ENCODE peak calls at places on chromosomes 7 and 10, in eight cellular contexts. One of them, this sample, is unnamed.

GRCh38 chr7:19373334-19373733 is 228.1 kb upstream of the FERD3L start:
- DNase-seq in GM03348: no peak
- DNase-seq in NCI-H1694 treated with DMSO at 0.1 percent for 48 hours: no peak
- DNase-seq in astrocyte of the hippocampus: no peak
- DNase-seq in endothelial cell: no peak
- DNase-seq in foreskin fibroblast: no peak
- DNase-seq in T-helper 2 cell: no peak
- DNase-seq in GM19239: no peak
- DNase-seq in this sample: no peak

GRCh38 chr7:157527235-157527634 is 190.4 kb downstream of the DNAJB6 start:
- DNase-seq in astrocyte of the hippocampus: no peak
- DNase-seq in GM19239: no peak
- DNase-seq in NCI-H1694 treated with DMSO at 0.1 percent for 48 hours: no peak
- DNase-seq in foreskin fibroblast: no peak
- DNase-seq in endothelial cell: no peak
- DNase-seq in T-helper 2 cell: no peak
- DNase-seq in GM03348: no peak
- DNase-seq in this sample: no peak

GRCh38 chr7:24932815-24933214 is 47.2 kb downstream of the OSBPL3 start:
- DNase-seq in T-helper 2 cell: no peak
- DNase-seq in NCI-H1694 treated with DMSO at 0.1 percent for 48 hours: no peak
- DNase-seq in astrocyte of the hippocampus: peak
- DNase-seq in endothelial cell: no peak
- DNase-seq in foreskin fibroblast: no peak
- DNase-seq in GM03348: no peak
- DNase-seq in GM19239: no peak
- DNase-seq in this sample: no peak

GRCh38 chr7:135147899-135148721 is at the start of gene TMEM140:
- DNase-seq in astrocyte of the hippocampus: no peak
- DNase-seq in NCI-H1694 treated with DMSO at 0.1 percent for 48 hours: no peak
- DNase-seq in GM03348: no peak
- DNase-seq in endothelial cell: no peak
- DNase-seq in T-helper 2 cell: no peak
- DNase-seq in GM19239: no peak
- DNase-seq in foreskin fibroblast: peak
- DNase-seq in this sample: no peak

GRCh38 chr10:70578371-70578947 is 24.1 kb downstream of the PRF1 start:
- DNase-seq in GM03348: peak
- DNase-seq in endothelial cell: no peak
- DNase-seq in astrocyte of the hippocampus: peak
- DNase-seq in NCI-H1694 treated with DMSO at 0.1 percent for 48 hours: no peak
- DNase-seq in GM19239: no peak
- DNase-seq in foreskin fibroblast: no peak
- DNase-seq in T-helper 2 cell: peak
- DNase-seq in this sample: no peak

GRCh38 chr10:79399242-79399831 is 46.1 kb downstream of the ZCCHC24 start:
- DNase-seq in GM19239: no peak
- DNase-seq in NCI-H1694 treated with DMSO at 0.1 percent for 48 hours: no peak
- DNase-seq in endothelial cell: peak
- DNase-seq in GM03348: peak
- DNase-seq in foreskin fibroblast: peak
- DNase-seq in T-helper 2 cell: no peak
- DNase-seq in astrocyte of the hippocampus: peak
- DNase-seq in this sample: peak

GRCh38 chr10:3054183-3054815 is 13.0 kb upstream of the PFKP start:
- DNase-seq in GM19239: no peak
- DNase-seq in astrocyte of the hippocampus: no peak
- DNase-seq in endothelial cell: no peak
- DNase-seq in foreskin fibroblast: no peak
- DNase-seq in NCI-H1694 treated with DMSO at 0.1 percent for 48 hours: no peak
- DNase-seq in GM03348: no peak
- DNase-seq in T-helper 2 cell: no peak
- DNase-seq in this sample: no peak

GRCh38 chr10:79310911-79311573 is 36.2 kb upstream of the PPIF start:
- DNase-seq in NCI-H1694 treated with DMSO at 0.1 percent for 48 hours: no peak
- DNase-seq in GM03348: no peak
- DNase-seq in GM19239: no peak
- DNase-seq in endothelial cell: no peak
- DNase-seq in foreskin fibroblast: no peak
- DNase-seq in astrocyte of the hippocampus: no peak
- DNase-seq in T-helper 2 cell: no peak
- DNase-seq in this sample: no peak

GRCh38 chr7:142862401-142863400 is 7.8 kb downstream of the EPHB6 start:
- DNase-seq in GM19239: no peak
- DNase-seq in astrocyte of the hippocampus: no peak
- DNase-seq in endothelial cell: no peak
- DNase-seq in GM03348: no peak
- DNase-seq in T-helper 2 cell: no peak
- DNase-seq in NCI-H1694 treated with DMSO at 0.1 percent for 48 hours: no peak
- DNase-seq in foreskin fibroblast: no peak
- DNase-seq in this sample: no peak

GRCh38 chr10:3774814-3775670 is 10.0 kb downstream of the KLF6 start:
- DNase-seq in NCI-H1694 treated with DMSO at 0.1 percent for 48 hours: no peak
- DNase-seq in endothelial cell: no peak
- DNase-seq in GM03348: peak
- DNase-seq in GM19239: no peak
- DNase-seq in foreskin fibroblast: peak
- DNase-seq in astrocyte of the hippocampus: peak
- DNase-seq in T-helper 2 cell: no peak
- DNase-seq in this sample: no peak

GRCh38 chr7:50449881-50450690 is at the start of gene FIGNL1:
- DNase-seq in GM19239: peak
- DNase-seq in GM03348: peak
- DNase-seq in T-helper 2 cell: peak
- DNase-seq in astrocyte of the hippocampus: peak
- DNase-seq in NCI-H1694 treated with DMSO at 0.1 percent for 48 hours: peak
- DNase-seq in foreskin fibroblast: peak
- DNase-seq in endothelial cell: peak
- DNase-seq in this sample: peak

GRCh38 chr7:138963675-138964074 is 17.5 kb downstream of the KIAA1549 start:
- DNase-seq in astrocyte of the hippocampus: no peak
- DNase-seq in NCI-H1694 treated with DMSO at 0.1 percent for 48 hours: no peak
- DNase-seq in GM19239: no peak
- DNase-seq in endothelial cell: no peak
- DNase-seq in T-helper 2 cell: no peak
- DNase-seq in foreskin fibroblast: no peak
- DNase-seq in GM03348: no peak
- DNase-seq in this sample: no peak

GRCh38 chr10:102791754-102792153 is 45.5 kb downstream of the CYP17A1 start:
- DNase-seq in astrocyte of the hippocampus: no peak
- DNase-seq in NCI-H1694 treated with DMSO at 0.1 percent for 48 hours: no peak
- DNase-seq in T-helper 2 cell: no peak
- DNase-seq in GM03348: no peak
- DNase-seq in GM19239: no peak
- DNase-seq in endothelial cell: no peak
- DNase-seq in foreskin fibroblast: peak
- DNase-seq in this sample: no peak

GRCh38 chr7:68692511-68692910 is 905.8 kb upstream of the AUTS2 start:
- DNase-seq in T-helper 2 cell: no peak
- DNase-seq in foreskin fibroblast: no peak
- DNase-seq in endothelial cell: no peak
- DNase-seq in GM03348: no peak
- DNase-seq in NCI-H1694 treated with DMSO at 0.1 percent for 48 hours: no peak
- DNase-seq in GM19239: no peak
- DNase-seq in astrocyte of the hippocampus: no peak
- DNase-seq in this sample: no peak

GRCh38 chr10:89795840-89796239 is 94.5 kb downstream of the KIF20B start:
- DNase-seq in foreskin fibroblast: no peak
- DNase-seq in GM03348: no peak
- DNase-seq in T-helper 2 cell: no peak
- DNase-seq in NCI-H1694 treated with DMSO at 0.1 percent for 48 hours: no peak
- DNase-seq in endothelial cell: no peak
- DNase-seq in astrocyte of the hippocampus: no peak
- DNase-seq in GM19239: no peak
- DNase-seq in this sample: no peak

GRCh38 chr7:104124469-104124868 is 83.3 kb downstream of the ORC5 start:
- DNase-seq in foreskin fibroblast: no peak
- DNase-seq in GM03348: no peak
- DNase-seq in NCI-H1694 treated with DMSO at 0.1 percent for 48 hours: no peak
- DNase-seq in astrocyte of the hippocampus: no peak
- DNase-seq in GM19239: no peak
- DNase-seq in endothelial cell: no peak
- DNase-seq in T-helper 2 cell: no peak
- DNase-seq in this sample: no peak

GRCh38 chr10:110815354-110816004 is 56.2 kb upstream of the PDCD4 start:
- DNase-seq in GM19239: no peak
- DNase-seq in T-helper 2 cell: no peak
- DNase-seq in astrocyte of the hippocampus: no peak
- DNase-seq in foreskin fibroblast: no peak
- DNase-seq in endothelial cell: no peak
- DNase-seq in NCI-H1694 treated with DMSO at 0.1 percent for 48 hours: no peak
- DNase-seq in GM03348: no peak
- DNase-seq in this sample: no peak

GRCh38 chr10:132493246-132493755 is 44.3 kb upstream of the INPP5A start:
- DNase-seq in astrocyte of the hippocampus: no peak
- DNase-seq in NCI-H1694 treated with DMSO at 0.1 percent for 48 hours: no peak
- DNase-seq in endothelial cell: no peak
- DNase-seq in foreskin fibroblast: no peak
- DNase-seq in GM03348: no peak
- DNase-seq in GM19239: no peak
- DNase-seq in T-helper 2 cell: no peak
- DNase-seq in this sample: no peak

GRCh38 chr10:11713186-11713743 is 28.9 kb upstream of the ECHDC3 start:
- DNase-seq in endothelial cell: no peak
- DNase-seq in GM03348: no peak
- DNase-seq in GM19239: no peak
- DNase-seq in foreskin fibroblast: no peak
- DNase-seq in NCI-H1694 treated with DMSO at 0.1 percent for 48 hours: no peak
- DNase-seq in T-helper 2 cell: no peak
- DNase-seq in astrocyte of the hippocampus: peak
- DNase-seq in this sample: no peak